ENCODE peak calls at places on chromosomes 7 and 10, in eight cellular contexts. One of them, this sample, is unnamed. For H3K27me3, the result is how much of the 10 kb centered on the place peaks cover.

GRCh38 chr10:3194871-3195270 is 22.3 kb upstream of the PITRM1 start:
- DNase-seq in astrocyte: no peak
- DNase-seq in cardiac muscle cell: no peak
- DNase-seq in heart right ventricle: no peak
- DNase-seq in GM23248: no peak
- DNase-seq in psoas muscle: no peak
- DNase-seq in CD8-positive, alpha-beta memory T cell: no peak
- DNase-seq in ovary: no peak
- DNase-seq in this sample: no peak

GRCh38 chr7:80859272-80859970 is 59.4 kb downstream of the SEMA3C start:
- DNase-seq in astrocyte: no peak
- DNase-seq in cardiac muscle cell: peak
- DNase-seq in heart right ventricle: no peak
- DNase-seq in GM23248: peak
- DNase-seq in psoas muscle: peak
- DNase-seq in CD8-positive, alpha-beta memory T cell: no peak
- DNase-seq in ovary: peak
- DNase-seq in this sample: peak

GRCh38 chr7:31464601-31465000 is 49.3 kb upstream of the ITPRID1 start:
- DNase-seq in astrocyte: no peak
- DNase-seq in cardiac muscle cell: no peak
- DNase-seq in heart right ventricle: no peak
- DNase-seq in GM23248: no peak
- DNase-seq in psoas muscle: no peak
- DNase-seq in CD8-positive, alpha-beta memory T cell: no peak
- DNase-seq in ovary: no peak
- DNase-seq in this sample: no peak

GRCh38 chr7:141362580-141363435 is 188.4 kb upstream of the AGK start:
- DNase-seq in astrocyte: peak
- DNase-seq in cardiac muscle cell: peak
- DNase-seq in heart right ventricle: peak
- DNase-seq in GM23248: peak
- DNase-seq in psoas muscle: no peak
- DNase-seq in CD8-positive, alpha-beta memory T cell: no peak
- DNase-seq in ovary: no peak
- DNase-seq in this sample: peak

GRCh38 chr7:157519246-157519645 is 182.4 kb downstream of the DNAJB6 start:
- DNase-seq in astrocyte: no peak
- DNase-seq in cardiac muscle cell: no peak
- DNase-seq in heart right ventricle: no peak
- DNase-seq in GM23248: no peak
- DNase-seq in psoas muscle: peak
- DNase-seq in CD8-positive, alpha-beta memory T cell: no peak
- DNase-seq in ovary: no peak
- DNase-seq in this sample: no peak

GRCh38 chr10:35355971-35356724 is 19.8 kb downstream of the CCNY start:
- DNase-seq in astrocyte: peak
- DNase-seq in cardiac muscle cell: no peak
- DNase-seq in heart right ventricle: no peak
- DNase-seq in GM23248: peak
- DNase-seq in psoas muscle: no peak
- DNase-seq in CD8-positive, alpha-beta memory T cell: no peak
- DNase-seq in ovary: no peak
- DNase-seq in this sample: no peak

GRCh38 chr10:6382081-6382480 is 179.3 kb downstream of the PFKFB3 start:
- DNase-seq in astrocyte: peak
- DNase-seq in cardiac muscle cell: no peak
- DNase-seq in heart right ventricle: peak
- DNase-seq in GM23248: peak
- DNase-seq in psoas muscle: no peak
- DNase-seq in CD8-positive, alpha-beta memory T cell: peak
- DNase-seq in ovary: no peak
- DNase-seq in this sample: peak

GRCh38 chr7:150341263-150342118 is at the start of gene RARRES2:
- DNase-seq in astrocyte: no peak
- DNase-seq in cardiac muscle cell: peak
- DNase-seq in heart right ventricle: peak
- DNase-seq in GM23248: no peak
- DNase-seq in psoas muscle: peak
- DNase-seq in CD8-positive, alpha-beta memory T cell: no peak
- DNase-seq in ovary: peak
- DNase-seq in this sample: no peak

GRCh38 chr10:78332013-78332412 is 298.4 kb downstream of the RPS24 start:
- DNase-seq in astrocyte: no peak
- DNase-seq in cardiac muscle cell: no peak
- DNase-seq in heart right ventricle: no peak
- DNase-seq in GM23248: peak
- DNase-seq in psoas muscle: no peak
- DNase-seq in CD8-positive, alpha-beta memory T cell: no peak
- DNase-seq in ovary: peak
- DNase-seq in this sample: peak

GRCh38 chr10:37434091-37434490 is 308.7 kb downstream of the ANKRD30A start:
- DNase-seq in astrocyte: no peak
- DNase-seq in cardiac muscle cell: no peak
- DNase-seq in heart right ventricle: no peak
- DNase-seq in GM23248: peak
- DNase-seq in psoas muscle: no peak
- DNase-seq in CD8-positive, alpha-beta memory T cell: no peak
- DNase-seq in ovary: no peak
- DNase-seq in this sample: no peak

GRCh38 chr7:157439149-157439548 is 102.3 kb downstream of the DNAJB6 start:
- DNase-seq in astrocyte: no peak
- DNase-seq in cardiac muscle cell: no peak
- DNase-seq in heart right ventricle: no peak
- DNase-seq in GM23248: no peak
- DNase-seq in psoas muscle: no peak
- DNase-seq in CD8-positive, alpha-beta memory T cell: no peak
- DNase-seq in ovary: no peak
- DNase-seq in this sample: no peak

GRCh38 chr7:2646680-2647571 is 15.1 kb downstream of the TTYH3 start:
- DNase-seq in astrocyte: no peak
- DNase-seq in cardiac muscle cell: no peak
- DNase-seq in heart right ventricle: no peak
- DNase-seq in GM23248: no peak
- DNase-seq in psoas muscle: no peak
- DNase-seq in CD8-positive, alpha-beta memory T cell: no peak
- DNase-seq in ovary: no peak
- DNase-seq in this sample: no peak
- H3K4me3 ChIP-seq in astrocyte: no peak
- H3K4me3 ChIP-seq in cardiac muscle cell: no peak
- H3K4me3 ChIP-seq in heart right ventricle: no peak
- H3K4me3 ChIP-seq in GM23248: no peak
- H3K4me3 ChIP-seq in psoas muscle: no peak
- H3K4me3 ChIP-seq in CD8-positive, alpha-beta memory T cell: no peak
- H3K4me3 ChIP-seq in ovary: no peak
- H3K4me3 ChIP-seq in this sample: no peak

DNA sequence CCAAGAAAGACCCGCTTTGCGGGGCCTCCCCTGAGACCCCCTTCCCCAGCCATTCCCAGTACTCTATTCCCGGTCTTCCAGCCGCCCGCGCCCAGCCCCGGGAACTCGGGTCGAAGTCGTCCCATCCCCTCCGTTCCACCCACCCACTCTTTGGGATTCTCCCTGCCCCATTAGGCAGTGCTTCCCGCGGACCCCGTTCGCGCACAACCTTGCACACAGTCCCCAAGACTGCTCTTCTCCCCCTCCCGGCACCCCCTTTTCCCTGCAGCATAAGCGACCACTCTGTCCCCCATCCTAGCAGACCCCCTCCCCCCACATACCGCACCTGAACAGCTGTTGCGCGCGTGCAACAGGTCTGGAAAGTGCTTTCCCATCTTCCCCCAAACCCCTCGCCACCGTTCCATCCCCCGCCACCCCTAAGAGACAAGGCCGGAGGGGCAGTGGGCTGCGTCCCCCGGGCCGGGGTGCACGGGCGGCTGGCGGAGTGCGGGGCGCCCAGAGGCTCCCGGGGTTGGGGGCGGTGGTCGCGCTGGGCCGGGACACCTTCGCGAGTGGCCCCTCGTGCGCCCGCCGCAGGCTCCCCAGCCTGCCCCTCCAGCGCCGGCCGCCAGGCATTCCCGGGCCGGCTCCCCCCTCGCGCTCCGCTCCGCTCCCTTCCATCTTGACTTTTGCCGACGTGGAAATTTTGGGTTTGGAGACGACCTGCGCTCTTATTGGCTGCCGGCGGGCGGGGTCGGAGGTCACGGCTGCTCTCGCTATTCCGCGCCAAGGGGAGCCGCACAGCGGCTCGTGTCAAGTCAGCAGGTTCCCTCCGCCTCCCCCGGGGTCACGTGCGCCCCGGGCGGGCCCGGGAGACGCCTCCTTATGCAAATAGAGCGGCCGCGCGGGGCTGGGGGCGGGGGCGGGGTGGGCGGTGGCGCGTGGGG is 201.2 kb upstream of the NFE2L3 start:
- DNase-seq in astrocyte: peak
- DNase-seq in cardiac muscle cell: peak
- DNase-seq in heart right ventricle: peak
- DNase-seq in GM23248: peak
- DNase-seq in psoas muscle: peak
- DNase-seq in CD8-positive, alpha-beta memory T cell: peak
- DNase-seq in ovary: peak
- DNase-seq in this sample: peak
- H3K27me3 ChIP-seq in astrocyte: under half
- H3K27me3 ChIP-seq in cardiac muscle cell: under half
- H3K27me3 ChIP-seq in heart right ventricle: under half
- H3K27me3 ChIP-seq in GM23248: under half
- H3K27me3 ChIP-seq in psoas muscle: under half
- H3K27me3 ChIP-seq in CD8-positive, alpha-beta memory T cell: under half
- H3K27me3 ChIP-seq in ovary: under half
- H3K27me3 ChIP-seq in this sample: under half

DNA sequence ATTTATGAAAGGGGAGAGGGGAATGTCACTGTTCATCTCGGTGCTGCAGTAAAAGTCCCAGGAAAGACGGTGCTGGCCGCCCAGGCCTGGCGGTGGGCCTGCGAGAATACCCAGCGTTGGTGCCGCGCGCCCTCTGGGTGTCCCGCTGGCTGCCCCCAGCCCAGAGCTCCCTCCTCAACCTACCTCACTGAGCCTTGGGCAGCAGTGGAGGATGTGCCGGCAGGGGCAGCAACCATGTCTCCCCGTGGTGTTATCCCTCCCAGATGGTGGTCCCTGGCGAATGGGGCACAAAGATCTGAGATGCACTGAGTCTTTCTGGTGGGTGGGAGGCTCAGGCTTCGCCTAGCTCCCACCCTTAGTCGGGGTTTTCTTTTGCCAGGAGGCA is 9.4 kb upstream of the TLX1 start:
- DNase-seq in astrocyte: no peak
- DNase-seq in cardiac muscle cell: no peak
- DNase-seq in heart right ventricle: no peak
- DNase-seq in GM23248: no peak
- DNase-seq in psoas muscle: peak
- DNase-seq in CD8-positive, alpha-beta memory T cell: no peak
- DNase-seq in ovary: no peak
- DNase-seq in this sample: no peak
- H3K4me3 ChIP-seq in astrocyte: peak
- H3K4me3 ChIP-seq in cardiac muscle cell: no peak
- H3K4me3 ChIP-seq in heart right ventricle: peak
- H3K4me3 ChIP-seq in GM23248: peak
- H3K4me3 ChIP-seq in psoas muscle: peak
- H3K4me3 ChIP-seq in CD8-positive, alpha-beta memory T cell: peak
- H3K4me3 ChIP-seq in ovary: no peak
- H3K4me3 ChIP-seq in this sample: no peak

GRCh38 chr7:1737523-1737922 is 67.4 kb downstream of the ELFN1 start:
- DNase-seq in astrocyte: no peak
- DNase-seq in cardiac muscle cell: no peak
- DNase-seq in heart right ventricle: no peak
- DNase-seq in GM23248: no peak
- DNase-seq in psoas muscle: no peak
- DNase-seq in CD8-positive, alpha-beta memory T cell: no peak
- DNase-seq in ovary: no peak
- DNase-seq in this sample: no peak
- H3K27me3 ChIP-seq in astrocyte: under half
- H3K27me3 ChIP-seq in cardiac muscle cell: under half
- H3K27me3 ChIP-seq in heart right ventricle: under half
- H3K27me3 ChIP-seq in GM23248: under half
- H3K27me3 ChIP-seq in psoas muscle: under half
- H3K27me3 ChIP-seq in CD8-positive, alpha-beta memory T cell: under half
- H3K27me3 ChIP-seq in ovary: under half
- H3K27me3 ChIP-seq in this sample: under half